ENCODE peak calls at places on chromosomes 2 and 18, in six cellular contexts. E is posterior vena cava; P is transverse colon; W is sigmoid colon; C is activated CD4-positive, alpha-beta T cell treated with anti-CD3 and anti-CD28 coated beads, Interleukin-2, amount 10 ng/mL, durations not matched to agents 24 days and 14 days; T is EH. J is an unnamed sample.

GRCh38 chr2:101253713-101254085 is 1.0 kb downstream of the CNOT11 start:
- DNase-seq in E (no peak), P (no peak), W (no peak), C (no peak), T (peak), J (no peak)

GRCh38 chr2:205461169-205461568 is 221.1 kb upstream of the NRP2 start:
- DNase-seq in E (no peak), P (no peak), W (no peak), C (no peak), T (no peak), J (no peak)

GRCh38 chr2:205685314-205686230 is 3.3 kb downstream of the NRP2 start:
- DNase-seq in E (peak), P (no peak), W (peak), C (peak), T (peak), J (no peak)

GRCh38 chr2:207258191-207258991 is 92.6 kb upstream of the KLF7 start:
- DNase-seq in E (peak), P (peak), W (peak), C (no peak), T (peak), J (peak)

GRCh38 chr18:67672142-67672541 is 155.6 kb upstream of the DSEL start:
- DNase-seq in E (no peak), P (no peak), W (no peak), C (no peak), T (peak), J (no peak)

GRCh38 chr18:70288171-70288850 is 534 bp upstream of the SOCS6 start:
- DNase-seq in E (peak), P (peak), W (peak), C (peak), T (peak), J (no peak)

GRCh38 chr2:101688266-101688665 is 9.2 kb upstream of the MAP4K4 start:
- DNase-seq in E (no peak), P (no peak), W (no peak), C (no peak), T (peak), J (no peak)

GRCh38 chr2:157875720-157876065 is 437 bp downstream of the ACVR1 start:
- DNase-seq in E (no peak), P (peak), W (peak), C (peak), T (no peak), J (no peak)

GRCh38 chr2:214737188-214737587 is 72.3 kb downstream of the BARD1 start:
- DNase-seq in E (no peak), P (no peak), W (no peak), C (no peak), T (no peak), J (no peak)

GRCh38 chr2:176669398-176670174 is 400.3 kb downstream of the MTX2 start:
- DNase-seq in E (no peak), P (no peak), W (no peak), C (no peak), T (no peak), J (no peak)

J was measured in RWPE2.